ENCODE peak calls at places on chromosome 21, in ten cellular contexts. Y is left ventricle myocardium inferior, G is left lung, V is pancreas, E is tibial artery, L is cardiac muscle cell, Q is heart right ventricle, C is adrenal gland, A is IMR-90, H is esophagus muscularis mucosa. M is an unnamed sample. For H3K27me3, the result is how much of the 10 kb centered on the place peaks cover.

GRCh38 chr21:16028163-16028562 is 298.4 kb downstream of the USP25 start:
- DNase-seq in L (no peak), C (no peak), A (no peak), V (no peak), E (no peak), Q (no peak), H (no peak), G (no peak), Y (no peak), M (no peak)

GRCh38 chr21:34110594-34111202 is 37.3 kb downstream of the MRPS6 start:
- DNase-seq in G (no peak), H (no peak), V (no peak), E (no peak), Y (no peak), A (no peak), Q (no peak), L (no peak), C (no peak), M (no peak)

GRCh38 chr21:38048241-38048640 is 132.0 kb upstream of the KCNJ6 start:
- DNase-seq in L (no peak), Y (no peak), C (no peak), V (no peak), A (no peak), Q (no peak), H (no peak), G (no peak), E (no peak), M (no peak)

GRCh38 chr21:17513214-17514123 is 626 bp downstream of the CXADR start:
- DNase-seq in C (peak), Y (no peak), H (no peak), V (peak), G (peak), Q (peak), A (no peak), E (no peak), L (peak), M (peak)

GRCh38 chr21:32726742-32727477 is 903 bp downstream of the SYNJ1 start:
- DNase-seq in C (peak), Q (no peak), E (peak), H (no peak), Y (peak), A (peak), G (peak), L (peak), V (peak), M (no peak)

GRCh38 chr21:43708745-43709381 is 10.1 kb upstream of the PDXK start:
- DNase-seq in V (no peak), L (no peak), H (no peak), E (no peak), G (no peak), A (no peak), Y (no peak), C (no peak), Q (no peak), M (no peak)

GRCh38 chr21:28754127-28754611 is 238.5 kb downstream of the LTN1 start:
- DNase-seq in C (no peak), G (no peak), E (no peak), Q (peak), V (no peak), L (peak), H (no peak), A (peak), Y (peak), M (no peak)

GRCh38 chr21:34630536-34631143 is 15.7 kb upstream of the RCAN1 start:
- DNase-seq in G (no peak), A (peak), Q (no peak), C (peak), H (no peak), Y (no peak), V (peak), E (no peak), L (peak), M (no peak)

GRCh38 chr21:46518983-46519583 is 60.4 kb downstream of the DIP2A start:
- DNase-seq in L (peak), V (no peak), G (no peak), C (no peak), Q (no peak), E (no peak), Y (no peak), H (no peak), A (peak), M (no peak)

GRCh38 chr21:16239659-16240265 is 510.0 kb downstream of the USP25 start:
- DNase-seq in Y (no peak), C (no peak), V (no peak), Q (no peak), E (no peak), L (peak), A (no peak), H (no peak), G (no peak), M (no peak)

GRCh38 chr21:34345091-34345871 is 18.5 kb upstream of the KCNE2 start:
- DNase-seq in C (no peak), E (no peak), V (no peak), H (no peak), Y (peak), G (no peak), A (peak), L (no peak), Q (no peak), M (no peak)

GRCh38 chr21:17783816-17784598 is 35.1 kb downstream of the C21orf91 start:
- DNase-seq in V (no peak), A (no peak), H (no peak), E (no peak), Q (no peak), L (no peak), Y (no peak), C (no peak), G (no peak), M (no peak)

GRCh38 chr21:36926989-36927695 is 39.3 kb downstream of the HLCS start:
- DNase-seq in G (no peak), H (no peak), C (no peak), E (no peak), V (no peak), Q (no peak), L (no peak), Y (no peak), A (peak), M (no peak)

GRCh38 chr21:37072239-37072987 is 458 bp downstream of the PIGP start:
- DNase-seq in C (peak), V (peak), E (peak), A (peak), H (peak), Y (peak), G (peak), L (no peak), Q (peak), M (no peak)

GRCh38 chr21:8993284-8993942 is 1528.0 kb upstream of the TPTE start:
- DNase-seq in Q (no peak), A (no peak), H (peak), L (no peak), C (no peak), E (no peak), Y (no peak), V (no peak), G (no peak), M (no peak)

GRCh38 chr21:43916691-43917514 is 51.9 kb downstream of the AGPAT3 start:
- DNase-seq in Y (no peak), A (peak), G (peak), Q (no peak), E (no peak), H (no peak), C (no peak), V (no peak), L (no peak), M (peak)

GRCh38 chr21:32653326-32653901 is 41.2 kb upstream of the CFAP298 start:
- DNase-seq in A (peak), C (no peak), H (no peak), Y (no peak), L (peak), V (peak), E (no peak), Q (no peak), G (no peak), M (no peak)

GRCh38 chr21:33976980-33977720 is 61.5 kb upstream of the ATP5PO start:
- DNase-seq in Q (no peak), L (no peak), H (no peak), E (no peak), V (no peak), C (no peak), A (no peak), G (no peak), Y (no peak), M (no peak)

GRCh38 chr21:34351786-34352241 is 12.0 kb upstream of the KCNE2 start:
- DNase-seq in A (peak), H (no peak), Q (peak), C (peak), E (no peak), G (no peak), L (peak), Y (peak), V (peak), M (no peak)

GRCh38 chr21:32521736-32522360 is 63.5 kb downstream of the TCP10L start:
- DNase-seq in Q (no peak), E (no peak), H (no peak), L (no peak), Y (no peak), G (no peak), A (no peak), V (no peak), C (no peak), M (no peak)

GRCh38 chr21:35791541-35792335 is 268.6 kb downstream of the SETD4 start:
- DNase-seq in G (no peak), V (no peak), L (no peak), C (no peak), Y (no peak), H (no peak), A (no peak), E (no peak), Q (no peak), M (no peak)
- TF ChIP-seq CTCF in G (no peak), V (no peak), L (no peak), C (no peak), Y (no peak), H (no peak), A (no peak), E (no peak), Q (no peak), M (no peak)

DNA sequence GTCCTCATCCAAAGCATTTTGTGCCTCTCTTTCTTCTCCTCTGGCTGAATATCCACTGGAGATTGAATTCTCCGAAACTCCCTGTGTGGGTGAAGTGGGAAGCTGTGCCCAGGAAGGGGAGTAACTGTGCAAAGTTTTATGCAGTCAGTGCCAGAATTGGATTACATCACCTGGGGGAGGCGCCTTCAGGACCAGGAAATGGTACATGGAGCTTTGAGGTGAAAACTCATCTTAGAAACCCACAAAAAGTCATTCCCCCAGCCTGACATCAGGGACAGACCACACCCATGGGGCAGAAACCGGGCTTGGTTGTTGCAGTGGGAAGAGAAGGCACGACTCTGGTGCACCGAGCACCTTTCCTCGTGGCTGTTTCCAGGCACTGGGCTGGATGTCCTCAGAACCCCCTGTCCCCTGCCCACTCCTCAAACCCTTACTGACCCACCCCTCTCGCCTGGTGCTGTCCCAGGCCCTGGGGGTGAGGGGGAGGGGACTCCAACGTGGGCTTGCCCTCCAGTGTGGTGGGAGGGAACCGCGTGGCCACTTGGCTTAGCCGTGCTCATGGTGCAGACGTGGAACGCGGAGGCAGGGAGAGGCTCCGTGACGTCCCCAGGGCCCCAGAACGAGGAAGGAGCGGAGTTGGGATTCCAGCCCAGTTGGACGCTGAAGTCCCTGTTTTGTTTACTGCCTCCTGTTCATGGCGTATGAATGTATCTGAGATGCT is 15.7 kb downstream of the TFF3 start:
- DNase-seq in G (no peak), C (no peak), V (no peak), E (no peak), Q (no peak), L (no peak), H (no peak), A (no peak), Y (peak), M (peak)
- H3K27me3 ChIP-seq in G (under half), C (under half), V (under half), E (under half), Q (under half), L (under half), H (under half), A (under half), Y (under half), M (under half)

GRCh38 chr21:26001356-26001755 is 169.2 kb downstream of the APP start:
- DNase-seq in A (no peak), Y (no peak), C (no peak), E (no peak), V (no peak), Q (no peak), G (no peak), L (no peak), H (no peak), M (no peak)
- TF ChIP-seq CTCF in A (no peak), Y (no peak), C (no peak), E (no peak), V (no peak), Q (no peak), G (no peak), L (no peak), H (no peak), M (no peak)

GRCh38 chr21:26366781-26367180 is 196.2 kb upstream of the APP start:
- DNase-seq in Q (no peak), C (no peak), A (no peak), G (no peak), E (no peak), Y (no peak), V (no peak), L (no peak), H (no peak), M (no peak)
- H3K27me3 ChIP-seq in Q (under half), C (under half), A (under half), G (under half), E (under half), Y (under half), V (under half), L (under half), H (under half), M (under half)

DNA sequence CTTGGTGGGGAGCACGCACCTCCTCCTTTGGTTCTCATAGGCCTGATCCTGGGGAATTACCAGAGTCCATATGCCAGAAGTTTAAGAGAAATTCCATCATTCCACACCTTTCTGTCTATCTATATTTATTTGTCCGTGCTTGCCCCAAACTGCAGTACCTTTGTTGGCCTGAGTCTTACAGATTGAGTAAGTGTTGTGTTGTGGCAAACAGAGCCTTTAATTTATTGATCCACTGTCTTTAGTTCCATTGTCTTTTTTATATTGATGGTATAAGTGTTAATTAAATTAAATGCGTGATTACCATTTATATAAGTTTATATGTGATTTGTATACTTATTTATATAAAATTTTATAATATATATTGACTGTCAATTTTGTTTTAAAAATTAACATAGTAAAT is 4.9 kb downstream of the SH3BGR start:
- DNase-seq in E (no peak), A (no peak), G (no peak), Y (no peak), Q (no peak), L (no peak), V (no peak), H (no peak), C (no peak), M (no peak)
- TF ChIP-seq CTCF in E (peak), A (no peak), G (no peak), Y (peak), Q (peak), L (no peak), V (peak), H (peak), C (no peak), M (no peak)

GRCh38 chr21:45200596-45201296 is 86.9 kb downstream of the POFUT2 start:
- DNase-seq in Y (no peak), L (no peak), Q (no peak), E (no peak), C (no peak), H (no peak), A (no peak), G (no peak), V (no peak), M (no peak)
- H3K27me3 ChIP-seq in Y (under half), L (under half), Q (under half), E (under half), C (under half), H (under half), A (under half), G (under half), V (under half), M (under half)